ENCODE peak calls at places on chromosome 4, in five cellular contexts. X is cardiac muscle cell, W is type B pancreatic cell, S is GM03348, C is iris pigment epithelial cell. U is an unnamed sample.

GRCh38 chr4:177079327-177079726 is 230.3 kb upstream of the NEIL3 start:
- DNase-seq in W (no peak), X (no peak), S (no peak), C (no peak), U (no peak)

GRCh38 chr4:19684079-19684478 is 567.6 kb upstream of the SLIT2 start:
- DNase-seq in W (no peak), C (no peak), S (no peak), X (no peak), U (no peak)

GRCh38 chr4:148030486-148030885 is 298.6 kb downstream of the ARHGAP10 start:
- DNase-seq in S (peak), X (peak), C (peak), W (no peak), U (no peak)

GRCh38 chr4:100042711-100043110 is 92.6 kb upstream of the H2AZ1 start:
- DNase-seq in W (no peak), C (peak), X (no peak), S (no peak), U (no peak)

GRCh38 chr4:183430317-183430986 is 14.0 kb upstream of the CDKN2AIP start:
- DNase-seq in C (peak), X (no peak), S (no peak), W (peak), U (peak)

GRCh38 chr4:70623301-70623700 is 5.2 kb upstream of the ENAM start:
- DNase-seq in S (no peak), W (no peak), X (no peak), C (no peak), U (no peak)

GRCh38 chr4:114653675-114654074 is 55.1 kb downstream of the UGT8 start:
- DNase-seq in X (no peak), W (no peak), C (no peak), S (no peak), U (no peak)

GRCh38 chr4:23373269-23373668 is 516.6 kb downstream of the PPARGC1A start:
- DNase-seq in C (peak), W (no peak), S (no peak), X (peak), U (no peak)

GRCh38 chr4:127224556-127224955 is 408.2 kb upstream of the INTU start:
- DNase-seq in X (no peak), S (no peak), C (no peak), W (no peak), U (no peak)

GRCh38 chr4:170030121-170030520 is 3.9 kb upstream of the MFAP3L start:
- DNase-seq in C (no peak), X (no peak), S (no peak), W (no peak), U (no peak)